ENCODE peak calls at places on chromosomes 4 and X, in eight cellular contexts. V is DMS153, H is amniotic stem cell, B is BJ, X is NCI-H2029 treated with DMSO at 0.1 percent for 48 hours, E is psoas muscle, T is iPS-NIHi11, Y is HS-5. K is an unnamed sample.

GRCh38 chr4:75011131-75011795 is 78.3 kb downstream of the PARM1 start:
- DNase-seq in V (no peak), Y (no peak), H (no peak), E (no peak), X (no peak), T (no peak), B (no peak), K (no peak)

GRCh38 chr4:6802050-6802449 is 19.5 kb downstream of the KIAA0232 start:
- DNase-seq in T (no peak), E (no peak), X (no peak), V (no peak), B (no peak), H (no peak), Y (no peak), K (no peak)

GRCh38 chrX:10159069-10159468 is 2.3 kb downstream of the CLCN4 start:
- DNase-seq in E (no peak), X (no peak), H (no peak), Y (no peak), V (no peak), B (no peak), T (no peak), K (peak; percentile 42)

GRCh38 chr4:126678608-126679007 is 954.1 kb upstream of the INTU start:
- DNase-seq in T (no peak), Y (no peak), E (no peak), X (peak; percentile 52), B (no peak), V (no peak), H (no peak), K (no peak)

GRCh38 chr4:948101-948935 is 16.1 kb downstream of the TMEM175 start:
- DNase-seq in T (peak; percentile 10), X (no peak), E (no peak), B (no peak), V (no peak), H (no peak), Y (no peak), K (no peak)

GRCh38 chr4:94582517-94582916 is 130.8 kb downstream of the PDLIM5 start:
- DNase-seq in T (no peak), B (no peak), E (no peak), V (no peak), X (no peak), H (no peak), Y (no peak), K (no peak)

GRCh38 chr4:103773691-103774231 is 54.0 kb upstream of the TACR3 start:
- DNase-seq in X (no peak), V (no peak), B (no peak), H (no peak), Y (no peak), E (no peak), T (peak; percentile 14), K (no peak)

GRCh38 chrX:13258725-13259124 is 61.1 kb downstream of the ATXN3L start:
- DNase-seq in H (no peak), X (no peak), V (no peak), B (no peak), Y (no peak), E (no peak), T (no peak), K (no peak)

GRCh38 chrX:85243155-85243554 is 424 bp downstream of the SATL1 start:
- DNase-seq in Y (no peak), V (no peak), T (no peak), H (no peak), E (no peak), X (no peak), B (no peak), K (peak; percentile 2)

GRCh38 chrX:17697191-17697590 is 40.1 kb upstream of the SCML1 start:
- DNase-seq in V (no peak), E (no peak), T (no peak), B (no peak), X (no peak), Y (no peak), H (no peak), K (peak; percentile 4)

GRCh38 chr4:152460488-152460887 is 75.4 kb downstream of the FBXW7 start:
- DNase-seq in T (no peak), E (no peak), V (no peak), Y (peak; percentile 48), X (no peak), B (peak; percentile 26), H (peak; percentile 12), K (no peak)

GRCh38 chr4:112189754-112190153 is 41.8 kb upstream of the AP1AR start:
- DNase-seq in V (no peak), T (no peak), E (no peak), H (no peak), Y (no peak), X (no peak), B (no peak), K (no peak)

GRCh38 chr4:88158360-88159136 is at the start of gene ABCG2:
- DNase-seq in V (no peak), X (no peak), T (peak; percentile 52), E (peak; percentile 26), Y (no peak), B (no peak), H (peak; percentile 18), K (peak; percentile 13)

GRCh38 chrX:44570524-44570923 is 27.9 kb upstream of the FUNDC1 start:
- DNase-seq in B (no peak), Y (no peak), X (no peak), H (no peak), E (no peak), V (no peak), T (no peak), K (peak; percentile 3)

GRCh38 chrX:141468940-141469339 is 115.6 kb downstream of the SPANXA1 start:
- DNase-seq in T (no peak), Y (peak; percentile 61), V (no peak), X (no peak), B (peak; percentile 23), E (no peak), H (peak; percentile 1), K (no peak)

GRCh38 chrX:100417671-100418070 is 7.6 kb upstream of the PCDH19 start:
- DNase-seq in H (no peak), V (no peak), X (no peak), B (no peak), E (no peak), T (no peak), Y (no peak), K (no peak)

GRCh38 chrX:413322-414201 is 26.9 kb upstream of the PPP2R3B start:
- DNase-seq in Y (no peak), T (peak; percentile 50), E (peak; percentile 23), V (no peak), B (no peak), X (no peak), H (no peak), K (no peak)

GRCh38 chr4:173752610-173753009 is 222.6 kb upstream of the HAND2 start:
- DNase-seq in B (no peak), X (no peak), T (peak; percentile 67), Y (no peak), V (peak; percentile 3), E (no peak), H (no peak), K (no peak)